ENCODE peak calls at places on chromosomes 5 and 9, in eight cellular contexts. Z is heart right ventricle, M is lung, K is HCT116, Q is stomach, H is fibroblast of lung, I is upper lobe of left lung, J is IMR-90. T is an unnamed sample. For H3K4me1 and H3K36me3, the result is how much of the 10 kb centered on the place peaks cover.

GRCh38 chr5:169164481-169164925 is 136.4 kb downstream of the SLIT3 start:
- DNase-seq in Z (peak), M (no peak), K (no peak), Q (peak), H (no peak), I (no peak), J (no peak), T (no peak)

GRCh38 chr9:98488578-98489312 is 220.0 kb downstream of the GABBR2 start:
- DNase-seq in Z (no peak), M (peak), K (no peak), Q (no peak), H (peak), I (peak), J (peak), T (peak)

GRCh38 chr9:118222375-118222774 is 518.2 kb downstream of the TLR4 start:
- DNase-seq in Z (no peak), M (no peak), K (no peak), Q (no peak), H (no peak), I (no peak), J (no peak), T (no peak)

GRCh38 chr5:106522296-106522695 is 1148.4 kb downstream of the EFNA5 start:
- DNase-seq in Z (no peak), M (no peak), K (no peak), Q (no peak), H (peak), I (no peak), J (no peak), T (no peak)

GRCh38 chr5:76737131-76737556 is 21.2 kb downstream of the F2R start:
- DNase-seq in Z (no peak), M (no peak), K (no peak), Q (no peak), H (no peak), I (no peak), J (no peak), T (no peak)

GRCh38 chr5:83701886-83702285 is 18.8 kb downstream of the HAPLN1 start:
- DNase-seq in Z (no peak), M (no peak), K (no peak), Q (no peak), H (no peak), I (no peak), J (peak), T (no peak)

GRCh38 chr5:2156358-2157059 is 273.8 kb upstream of the IRX4 start:
- DNase-seq in Z (no peak), M (no peak), K (no peak), Q (no peak), H (no peak), I (no peak), J (no peak), T (no peak)

GRCh38 chr5:158461240-158461854 is 602.4 kb upstream of the CLINT1 start:
- DNase-seq in Z (no peak), M (no peak), K (no peak), Q (no peak), H (peak), I (no peak), J (no peak), T (no peak)

GRCh38 chr5:83718195-83718825 is 2.3 kb downstream of the HAPLN1 start:
- DNase-seq in Z (peak), M (no peak), K (peak), Q (peak), H (peak), I (no peak), J (peak), T (peak)

GRCh38 chr5:4295663-4296339 is 700.2 kb downstream of the IRX1 start:
- DNase-seq in Z (no peak), M (no peak), K (no peak), Q (no peak), H (no peak), I (no peak), J (no peak), T (no peak)

GRCh38 chr5:156826150-156826549 is 23.9 kb upstream of the PPP1R2B start:
- DNase-seq in Z (no peak), M (no peak), K (no peak), Q (no peak), H (no peak), I (no peak), J (no peak), T (no peak)

GRCh38 chr5:151041577-151042268 is 21.3 kb downstream of the GPX3 start:
- DNase-seq in Z (no peak), M (no peak), K (no peak), Q (no peak), H (no peak), I (peak), J (no peak), T (no peak)

GRCh38 chr5:108481355-108481931 is 99.5 kb upstream of the FBXL17 start:
- DNase-seq in Z (peak), M (no peak), K (peak), Q (no peak), H (peak), I (no peak), J (peak), T (peak)

GRCh38 chr5:69492391-69493234 is at the start of gene OCLN:
- DNase-seq in Z (no peak), M (peak), K (peak), Q (peak), H (no peak), I (peak), J (no peak), T (peak)

GRCh38 chr5:109403469-109403868 is 6.3 kb downstream of the PJA2 start:
- DNase-seq in Z (no peak), M (no peak), K (no peak), Q (no peak), H (no peak), I (no peak), J (no peak), T (no peak)

GRCh38 chr9:129321511-129322021 is 143.5 kb upstream of the IER5L start:
- DNase-seq in Z (no peak), M (no peak), K (no peak), Q (peak), H (no peak), I (peak), J (no peak), T (no peak)

GRCh38 chr9:68780735-68781134 is 75.7 kb downstream of the PIP5K1B start:
- DNase-seq in Z (no peak), M (no peak), K (no peak), Q (no peak), H (peak), I (no peak), J (peak), T (no peak)

GRCh38 chr9:13804532-13804931 is 509.4 kb downstream of the NFIB start:
- DNase-seq in Z (no peak), M (no peak), K (no peak), Q (no peak), H (no peak), I (no peak), J (peak), T (no peak)

GRCh38 chr5:114467729-114468128 is 105.9 kb downstream of the KCNN2 start:
- DNase-seq in Z (no peak), M (no peak), K (no peak), Q (no peak), H (no peak), I (no peak), J (peak), T (no peak)

GRCh38 chr9:134178781-134179551 is 14.6 kb upstream of the RNU6ATAC start:
- DNase-seq in Z (peak), M (no peak), K (no peak), Q (no peak), H (peak), I (no peak), J (no peak), T (peak)

GRCh38 chr5:110019119-110019518 is 329.4 kb downstream of the MAN2A1 start:
- DNase-seq in Z (no peak), M (no peak), K (no peak), Q (no peak), H (no peak), I (no peak), J (no peak), T (no peak)

GRCh38 chr5:115579747-115580173 is 22.5 kb downstream of the TICAM2 start:
- DNase-seq in Z (no peak), M (no peak), K (no peak), Q (no peak), H (no peak), I (no peak), J (no peak), T (no peak)

GRCh38 chr9:14136047-14136446 is 177.9 kb downstream of the NFIB start:
- DNase-seq in Z (no peak), M (no peak), K (no peak), Q (no peak), H (no peak), I (no peak), J (no peak), T (no peak)

GRCh38 chr5:126871441-126871840 is 94.5 kb downstream of the LMNB1 start:
- DNase-seq in Z (no peak), M (no peak), K (no peak), Q (no peak), H (no peak), I (no peak), J (no peak), T (no peak)

GRCh38 chr5:33788922-33789321 is 102.9 kb downstream of the ADAMTS12 start:
- DNase-seq in Z (no peak), M (no peak), K (no peak), Q (no peak), H (peak), I (no peak), J (peak), T (peak)

GRCh38 chr5:25056846-25057245 is 412.1 kb upstream of the CDH10 start:
- DNase-seq in Z (no peak), M (no peak), K (no peak), Q (no peak), H (no peak), I (no peak), J (no peak), T (no peak)

GRCh38 chr5:97658116-97658900 is 475.3 kb upstream of the RIOK2 start:
- DNase-seq in Z (no peak), M (no peak), K (no peak), Q (no peak), H (no peak), I (no peak), J (no peak), T (no peak)

GRCh38 chr9:109894921-109895758 is 115.1 kb downstream of the PALM2AKAP2 start:
- DNase-seq in Z (peak), M (no peak), K (no peak), Q (no peak), H (no peak), I (no peak), J (peak), T (no peak)

GRCh38 chr9:127919253-127919815 is 2.5 kb upstream of the ST6GALNAC4 start:
- DNase-seq in Z (peak), M (peak), K (peak), Q (peak), H (peak), I (peak), J (peak), T (no peak)

GRCh38 chr9:93270976-93271375 is 87.0 kb downstream of the WNK2 start:
- DNase-seq in Z (no peak), M (no peak), K (no peak), Q (peak), H (no peak), I (no peak), J (no peak), T (no peak)

GRCh38 chr5:178426326-178427130 is 163.7 kb downstream of the COL23A1 start:
- DNase-seq in Z (no peak), M (no peak), K (no peak), Q (no peak), H (no peak), I (no peak), J (no peak), T (no peak)

GRCh38 chr9:82209797-82210470 is 221.4 kb downstream of the SPATA31D1 start:
- DNase-seq in Z (no peak), M (no peak), K (no peak), Q (no peak), H (no peak), I (no peak), J (peak), T (no peak)

GRCh38 chr5:135350536-135350935 is 48.5 kb downstream of the MACROH2A1 start:
- DNase-seq in Z (no peak), M (no peak), K (no peak), Q (no peak), H (no peak), I (no peak), J (no peak), T (no peak)

GRCh38 chr9:6829027-6829426 is 71.3 kb downstream of the KDM4C start:
- DNase-seq in Z (no peak), M (no peak), K (peak), Q (no peak), H (no peak), I (no peak), J (peak), T (no peak)

GRCh38 chr9:6822696-6823095 is 64.9 kb downstream of the KDM4C start:
- DNase-seq in Z (no peak), M (no peak), K (no peak), Q (no peak), H (no peak), I (no peak), J (no peak), T (no peak)

GRCh38 chr9:6827370-6827949 is 69.7 kb downstream of the KDM4C start:
- DNase-seq in Z (no peak), M (no peak), K (peak), Q (no peak), H (peak), I (no peak), J (peak), T (peak)
- H3K4me1 ChIP-seq in Z (under half), M (under half), K (under half), Q (under half), H (under half), I (under half), J (under half), T (under half)

GRCh38 chr5:63959177-63959982 is 2.9 kb downstream of the HTR1A start:
- DNase-seq in Z (no peak), M (no peak), K (no peak), Q (no peak), H (no peak), I (no peak), J (no peak), T (peak)
- TF ChIP-seq CTCF in Z (no peak), M (no peak), K (no peak), Q (no peak), H (no peak), I (peak), J (no peak), T (peak)

DNA sequence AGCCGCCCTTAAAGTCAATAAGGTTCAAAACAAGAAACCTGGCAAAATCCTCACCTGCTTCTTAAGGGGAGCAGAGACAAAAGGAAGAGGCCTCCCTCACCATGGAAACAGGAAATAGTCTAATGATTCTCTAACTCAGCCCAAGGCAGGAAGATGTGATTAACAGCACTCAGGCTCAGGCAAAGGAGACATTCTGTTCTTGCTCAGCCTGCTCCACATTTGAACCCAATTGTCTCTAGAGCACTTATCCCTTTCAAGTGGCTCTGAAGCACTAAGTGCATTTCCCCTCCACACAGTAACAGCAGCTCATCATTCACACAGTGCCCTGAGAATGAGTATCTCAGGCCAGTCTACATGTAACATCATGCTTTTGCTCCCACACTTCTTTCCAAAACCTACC is 72.3 kb downstream of the NIPSNAP3B start:
- DNase-seq in Z (no peak), M (no peak), K (no peak), Q (no peak), H (no peak), I (no peak), J (peak), T (no peak)
- H3K36me3 ChIP-seq in Z (under half), M (under half), K (under half), Q (half or more), H (under half), I (under half), J (half or more), T (under half)

GRCh38 chr5:164237531-164237930 is 732.1 kb downstream of the MAT2B start:
- DNase-seq in Z (no peak), M (no peak), K (no peak), Q (no peak), H (peak), I (no peak), J (peak), T (no peak)
- H3K4me1 ChIP-seq in Z (under half), M (under half), K (under half), Q (under half), H (under half), I (under half), J (under half), T (under half)

GRCh38 chr5:82597437-82597836 is 319.3 kb upstream of the RPS23 start:
- DNase-seq in Z (no peak), M (no peak), K (peak), Q (no peak), H (no peak), I (no peak), J (no peak), T (no peak)
- TF ChIP-seq CTCF in Z (no peak), M (no peak), K (peak), Q (no peak), H (peak), I (no peak), J (no peak), T (no peak)

GRCh38 chr5:112794410-112794809 is 56.7 kb downstream of the APC start:
- DNase-seq in Z (peak), M (no peak), K (no peak), Q (no peak), H (no peak), I (no peak), J (no peak), T (no peak)

GRCh38 chr5:112793201-112793600 is 55.5 kb downstream of the APC start:
- DNase-seq in Z (no peak), M (no peak), K (no peak), Q (no peak), H (no peak), I (no peak), J (no peak), T (no peak)

GRCh38 chr5:112799661-112800060 is 61.4 kb upstream of the SRP19 start:
- DNase-seq in Z (no peak), M (no peak), K (no peak), Q (no peak), H (no peak), I (no peak), J (no peak), T (no peak)

GRCh38 chr5:112795342-112795741 is 57.7 kb downstream of the APC start:
- DNase-seq in Z (no peak), M (no peak), K (no peak), Q (no peak), H (no peak), I (no peak), J (no peak), T (no peak)

DNA sequence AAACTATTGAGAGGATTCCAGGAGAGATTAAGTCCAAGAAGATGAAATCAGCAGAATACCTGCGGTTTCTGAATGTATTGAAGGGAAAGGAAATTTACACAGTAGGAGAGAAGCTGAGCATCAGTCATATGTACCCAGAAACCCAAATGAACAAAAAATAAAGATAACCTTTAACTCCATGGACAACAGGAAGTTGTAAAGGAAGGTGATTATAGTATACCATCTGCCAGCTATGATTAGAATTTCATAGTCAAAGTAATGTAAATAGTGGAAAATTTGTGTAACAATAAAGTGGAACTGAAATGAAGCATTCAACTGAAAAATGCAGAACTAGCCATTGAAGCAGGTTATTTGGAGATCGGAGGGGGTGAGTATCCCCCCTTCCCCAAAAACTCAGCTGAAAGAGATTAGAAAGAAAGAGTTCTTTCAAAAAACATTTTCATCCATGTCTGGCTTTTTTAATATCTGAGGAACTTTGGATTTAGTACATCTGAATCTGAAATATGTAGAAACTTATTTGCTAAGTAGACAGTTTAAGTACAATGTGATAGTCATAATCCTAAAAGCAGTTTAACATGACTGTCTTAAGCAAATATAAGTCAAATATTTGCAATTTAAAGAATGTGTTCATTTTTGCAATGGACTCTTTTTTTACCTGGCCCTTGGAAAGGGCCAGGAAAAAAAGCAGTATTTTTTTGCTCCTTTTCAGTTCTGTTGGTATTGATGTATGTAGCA is 58.4 kb downstream of the APC start:
- DNase-seq in Z (no peak), M (no peak), K (no peak), Q (no peak), H (no peak), I (no peak), J (no peak), T (no peak)
- H3K36me3 ChIP-seq in Z (under half), M (under half), K (under half), Q (half or more), H (under half), I (under half), J (under half), T (under half)

GRCh38 chr9:108861464-108861863 is 602 bp upstream of the ACTL7A start:
- DNase-seq in Z (no peak), M (peak), K (no peak), Q (no peak), H (no peak), I (peak), J (no peak), T (no peak)
- H3K4me1 ChIP-seq in Z (under half), M (under half), K (under half), Q (under half), H (under half), I (under half), J (under half), T (under half)